ENCODE peak calls at places on chromosomes 4 and X, in six cellular contexts. One of them, this sample, is unnamed.

GRCh38 chr4:141348589-141348988 is 127.9 kb downstream of the ZNF330 start:
- DNase-seq in choroid plexus epithelial cell: no peak
- DNase-seq in GM12865: no peak
- DNase-seq in HL-60: no peak
- DNase-seq in Caco-2: no peak
- DNase-seq in suprapubic skin: no peak
- DNase-seq in this sample: no peak

GRCh38 chr4:80335554-80336358 is at the start of gene CFAP299:
- DNase-seq in choroid plexus epithelial cell: peak; percentile 84
- DNase-seq in GM12865: peak; percentile 83
- DNase-seq in HL-60: peak; percentile 8
- DNase-seq in Caco-2: peak; percentile 85
- DNase-seq in suprapubic skin: peak; percentile 75
- DNase-seq in this sample: peak; percentile 56

GRCh38 chr4:145679520-145679919 is 426 bp upstream of the C4orf51 start:
- DNase-seq in choroid plexus epithelial cell: peak; percentile 80
- DNase-seq in GM12865: no peak
- DNase-seq in HL-60: no peak
- DNase-seq in Caco-2: no peak
- DNase-seq in suprapubic skin: no peak
- DNase-seq in this sample: no peak

GRCh38 chr4:123524958-123525628 is 128.5 kb downstream of the SPRY1 start:
- DNase-seq in choroid plexus epithelial cell: peak; percentile 47
- DNase-seq in GM12865: no peak
- DNase-seq in HL-60: no peak
- DNase-seq in Caco-2: peak; percentile 21
- DNase-seq in suprapubic skin: no peak
- DNase-seq in this sample: no peak

GRCh38 chr4:56040842-56041241 is 92.1 kb downstream of the CEP135 start:
- DNase-seq in choroid plexus epithelial cell: no peak
- DNase-seq in GM12865: no peak
- DNase-seq in HL-60: no peak
- DNase-seq in Caco-2: no peak
- DNase-seq in suprapubic skin: no peak
- DNase-seq in this sample: no peak

GRCh38 chr4:159655547-159655946 is 552.7 kb downstream of the RAPGEF2 start:
- DNase-seq in choroid plexus epithelial cell: peak; percentile 93
- DNase-seq in GM12865: no peak
- DNase-seq in HL-60: no peak
- DNase-seq in Caco-2: no peak
- DNase-seq in suprapubic skin: no peak
- DNase-seq in this sample: no peak

GRCh38 chrX:30620980-30621716 is 32.1 kb upstream of the GK start:
- DNase-seq in choroid plexus epithelial cell: peak; percentile 92
- DNase-seq in GM12865: no peak
- DNase-seq in HL-60: no peak
- DNase-seq in Caco-2: no peak
- DNase-seq in suprapubic skin: no peak
- DNase-seq in this sample: no peak

GRCh38 chr4:121484633-121485032 is 103.8 kb upstream of the QRFPR start:
- DNase-seq in choroid plexus epithelial cell: peak; percentile 86
- DNase-seq in GM12865: peak; percentile 58
- DNase-seq in HL-60: no peak
- DNase-seq in Caco-2: peak; percentile 40
- DNase-seq in suprapubic skin: no peak
- DNase-seq in this sample: no peak

GRCh38 chr4:68297137-68297536 is 51.6 kb upstream of the TMPRSS11B start:
- DNase-seq in choroid plexus epithelial cell: no peak
- DNase-seq in GM12865: no peak
- DNase-seq in HL-60: no peak
- DNase-seq in Caco-2: no peak
- DNase-seq in suprapubic skin: no peak
- DNase-seq in this sample: no peak

GRCh38 chr4:12724520-12724919 is 759.6 kb downstream of the RAB28 start:
- DNase-seq in choroid plexus epithelial cell: peak; percentile 26
- DNase-seq in GM12865: peak; percentile 9
- DNase-seq in HL-60: no peak
- DNase-seq in Caco-2: peak; percentile 28
- DNase-seq in suprapubic skin: no peak
- DNase-seq in this sample: no peak

GRCh38 chr4:127686656-127687055 is 43.5 kb upstream of the SLC25A31 start:
- DNase-seq in choroid plexus epithelial cell: peak; percentile 47
- DNase-seq in GM12865: no peak
- DNase-seq in HL-60: no peak
- DNase-seq in Caco-2: no peak
- DNase-seq in suprapubic skin: no peak
- DNase-seq in this sample: no peak

DNA sequence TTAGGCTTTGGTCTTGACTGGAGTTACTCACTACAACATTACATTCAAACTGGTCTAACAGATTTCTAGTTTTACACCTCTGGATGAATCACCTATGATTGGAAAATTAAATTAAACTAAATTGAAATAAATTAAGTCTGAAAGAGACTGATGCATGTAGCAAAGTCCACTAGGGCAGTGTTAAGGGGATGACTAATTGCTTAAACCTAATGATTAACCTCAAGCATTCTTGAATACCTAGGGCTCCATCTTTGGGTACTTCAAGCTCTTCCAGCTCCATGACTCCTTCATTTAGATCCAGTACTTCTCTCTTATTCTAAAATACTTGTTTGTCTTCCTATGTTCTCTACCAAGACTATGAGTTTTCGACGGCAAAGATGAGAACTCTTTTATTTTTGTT is 86.8 kb downstream of the SH2D1A start:
- DNase-seq in choroid plexus epithelial cell: no peak
- DNase-seq in GM12865: no peak
- DNase-seq in HL-60: no peak
- DNase-seq in Caco-2: no peak
- DNase-seq in suprapubic skin: no peak
- DNase-seq in this sample: no peak
- TF ChIP-seq CTCF in choroid plexus epithelial cell: no peak
- TF ChIP-seq CTCF in GM12865: no peak
- TF ChIP-seq CTCF in HL-60: no peak
- TF ChIP-seq CTCF in Caco-2: no peak
- TF ChIP-seq CTCF in suprapubic skin: no peak
- TF ChIP-seq CTCF in this sample: no peak

DNA sequence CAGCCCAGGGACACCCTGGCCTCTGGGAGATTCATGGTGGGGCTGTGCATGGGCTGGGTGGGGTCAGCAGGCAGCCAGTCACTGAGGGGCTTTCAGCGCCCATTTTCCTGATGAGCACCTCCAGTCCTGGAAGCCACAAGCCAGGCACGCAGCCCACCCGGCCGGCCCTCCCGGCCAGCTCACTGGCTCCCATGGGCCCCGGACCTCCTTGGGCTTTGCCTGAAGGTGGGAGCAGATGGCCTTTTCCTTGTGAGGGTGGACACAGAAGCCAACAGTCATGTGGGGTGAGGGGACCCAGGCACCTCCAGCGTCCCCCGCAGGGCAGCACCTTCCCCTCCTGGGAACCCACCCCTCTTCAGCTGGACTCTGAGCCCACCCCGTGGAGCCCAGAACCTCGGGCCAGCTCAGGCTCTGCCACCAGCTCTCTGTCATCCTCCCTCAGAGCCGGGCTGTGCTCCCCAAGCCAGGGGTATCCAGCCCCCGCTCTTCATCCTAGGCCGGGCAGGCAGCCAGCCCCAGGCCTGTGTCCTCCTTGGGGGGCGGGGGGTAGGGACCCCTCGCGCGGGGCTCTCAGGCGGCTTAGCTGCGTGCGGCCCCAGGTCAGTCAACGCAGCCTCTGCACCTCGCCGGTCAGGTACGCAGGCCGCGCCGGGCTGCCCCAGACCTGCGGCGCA is 798 bp upstream of the FGFR3 start:
- DNase-seq in choroid plexus epithelial cell: no peak
- DNase-seq in GM12865: no peak
- DNase-seq in HL-60: no peak
- DNase-seq in Caco-2: no peak
- DNase-seq in suprapubic skin: no peak
- DNase-seq in this sample: no peak
- H3K4me3 ChIP-seq in choroid plexus epithelial cell: no peak overlapping the region
- H3K4me3 ChIP-seq in GM12865: no peak overlapping the region
- H3K4me3 ChIP-seq in HL-60: no peak overlapping the region
- H3K4me3 ChIP-seq in Caco-2: peak overlapping the region; percentile 45
- H3K4me3 ChIP-seq in suprapubic skin: peak overlapping the region; percentile 70
- H3K4me3 ChIP-seq in this sample: no peak overlapping the region

GRCh38 chrX:53013291-53013690 is 35.3 kb upstream of the GPR173 start:
- DNase-seq in choroid plexus epithelial cell: no peak
- DNase-seq in GM12865: no peak
- DNase-seq in HL-60: no peak
- DNase-seq in Caco-2: no peak
- DNase-seq in suprapubic skin: no peak
- DNase-seq in this sample: no peak
- TF ChIP-seq CTCF in choroid plexus epithelial cell: no peak
- TF ChIP-seq CTCF in GM12865: no peak
- TF ChIP-seq CTCF in HL-60: no peak
- TF ChIP-seq CTCF in Caco-2: no peak
- TF ChIP-seq CTCF in suprapubic skin: no peak
- TF ChIP-seq CTCF in this sample: no peak

DNA sequence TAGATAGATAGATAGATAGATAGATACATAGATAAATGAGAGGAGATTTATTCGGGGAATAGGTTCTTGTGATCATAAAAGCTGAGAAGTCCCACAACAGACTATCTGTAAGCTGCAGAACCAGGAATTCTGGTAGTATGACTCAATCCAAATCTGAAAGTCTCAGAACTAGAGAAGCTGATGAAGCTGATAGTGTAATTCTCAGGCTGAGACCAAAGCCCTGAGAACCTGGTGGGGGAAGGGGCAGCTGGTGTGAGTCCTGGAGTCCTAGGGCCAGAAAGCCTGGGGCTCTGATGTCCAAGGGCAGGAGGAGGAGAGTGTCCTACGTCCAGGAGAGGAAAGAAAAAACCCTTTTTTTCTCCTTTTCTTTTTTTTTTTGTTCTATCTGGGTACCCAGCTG is 8.0 kb upstream of the BANK1 start:
- DNase-seq in choroid plexus epithelial cell: peak; percentile 21
- DNase-seq in GM12865: no peak
- DNase-seq in HL-60: no peak
- DNase-seq in Caco-2: no peak
- DNase-seq in suprapubic skin: no peak
- DNase-seq in this sample: no peak
- H3K4me3 ChIP-seq in choroid plexus epithelial cell: no peak overlapping the region
- H3K4me3 ChIP-seq in GM12865: no peak overlapping the region
- H3K4me3 ChIP-seq in HL-60: no peak overlapping the region
- H3K4me3 ChIP-seq in Caco-2: no peak overlapping the region
- H3K4me3 ChIP-seq in suprapubic skin: no peak overlapping the region
- H3K4me3 ChIP-seq in this sample: no peak overlapping the region

GRCh38 chr4:39441593-39441992 is 17.1 kb downstream of the RPL9 start:
- DNase-seq in choroid plexus epithelial cell: no peak
- DNase-seq in GM12865: no peak
- DNase-seq in HL-60: no peak
- DNase-seq in Caco-2: no peak
- DNase-seq in suprapubic skin: no peak
- DNase-seq in this sample: no peak

GRCh38 chr4:39433878-39434492 is 24.7 kb downstream of the RPL9 start:
- DNase-seq in choroid plexus epithelial cell: no peak
- DNase-seq in GM12865: no peak
- DNase-seq in HL-60: no peak
- DNase-seq in Caco-2: no peak
- DNase-seq in suprapubic skin: no peak
- DNase-seq in this sample: no peak

DNA sequence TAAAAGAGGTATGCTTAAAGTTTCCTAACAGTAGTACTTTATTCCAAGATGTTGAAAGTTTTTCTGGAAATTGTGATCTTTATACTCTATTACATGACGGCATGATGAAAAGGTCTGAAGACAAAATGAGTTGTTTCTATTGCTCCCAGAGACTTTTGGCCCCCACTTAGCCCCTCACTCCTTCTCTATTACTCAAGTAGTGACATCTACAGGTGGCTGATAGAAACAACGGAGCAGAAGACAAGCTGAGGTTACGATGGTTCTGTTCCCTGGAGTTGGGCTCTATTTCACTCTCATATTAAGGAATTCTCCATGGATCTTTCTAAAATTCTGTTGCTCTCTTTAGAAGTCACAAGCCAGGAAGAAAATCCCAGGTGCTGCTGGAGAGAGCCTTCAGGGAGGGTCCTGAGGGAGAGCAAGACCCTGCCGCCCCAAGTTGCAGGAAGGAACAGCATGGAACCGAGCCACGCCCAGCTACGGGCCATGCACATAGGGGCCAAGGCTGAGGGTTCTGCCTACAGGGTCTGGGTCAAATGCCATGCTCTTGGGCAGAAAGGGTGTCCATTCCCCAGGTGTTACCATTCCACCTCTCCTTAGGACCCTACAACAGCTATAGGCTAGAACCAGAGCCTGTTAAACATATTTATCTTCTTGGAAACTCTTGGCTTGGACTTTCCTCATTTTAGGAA is 22.7 kb downstream of the RPL9 start:
- DNase-seq in choroid plexus epithelial cell: peak; percentile 22
- DNase-seq in GM12865: no peak
- DNase-seq in HL-60: no peak
- DNase-seq in Caco-2: no peak
- DNase-seq in suprapubic skin: no peak
- DNase-seq in this sample: no peak
- TF ChIP-seq CTCF in choroid plexus epithelial cell: peak; percentile 47
- TF ChIP-seq CTCF in GM12865: peak; percentile 6
- TF ChIP-seq CTCF in HL-60: no peak
- TF ChIP-seq CTCF in Caco-2: peak; percentile 54
- TF ChIP-seq CTCF in suprapubic skin: no peak
- TF ChIP-seq CTCF in this sample: no peak

GRCh38 chrX:119693032-119693995 is at the start of gene SEPTIN6:
- DNase-seq in choroid plexus epithelial cell: peak; percentile 72
- DNase-seq in GM12865: peak; percentile 94
- DNase-seq in HL-60: peak; percentile 61
- DNase-seq in Caco-2: peak; percentile 68
- DNase-seq in suprapubic skin: peak; percentile 80
- DNase-seq in this sample: peak; percentile 61

GRCh38 chrX:119695535-119696050 is 2.6 kb upstream of the SEPTIN6 start:
- DNase-seq in choroid plexus epithelial cell: no peak
- DNase-seq in GM12865: no peak
- DNase-seq in HL-60: no peak
- DNase-seq in Caco-2: no peak
- DNase-seq in suprapubic skin: no peak
- DNase-seq in this sample: no peak

GRCh38 chrX:119694601-119695534 is 1.9 kb upstream of the SEPTIN6 start:
- DNase-seq in choroid plexus epithelial cell: no peak
- DNase-seq in GM12865: no peak
- DNase-seq in HL-60: no peak
- DNase-seq in Caco-2: no peak
- DNase-seq in suprapubic skin: no peak
- DNase-seq in this sample: no peak

GRCh38 chrX:119692241-119693031 is 532 bp downstream of the SEPTIN6 start:
- DNase-seq in choroid plexus epithelial cell: peak; percentile 46
- DNase-seq in GM12865: peak; percentile 64
- DNase-seq in HL-60: peak; percentile 37
- DNase-seq in Caco-2: peak; percentile 42
- DNase-seq in suprapubic skin: no peak
- DNase-seq in this sample: no peak

GRCh38 chrX:119693996-119694451 is 1.1 kb upstream of the SEPTIN6 start:
- DNase-seq in choroid plexus epithelial cell: no peak
- DNase-seq in GM12865: no peak
- DNase-seq in HL-60: no peak
- DNase-seq in Caco-2: no peak
- DNase-seq in suprapubic skin: peak; percentile 37
- DNase-seq in this sample: no peak
- H3K4me3 ChIP-seq in choroid plexus epithelial cell: no peak overlapping the region
- H3K4me3 ChIP-seq in GM12865: peak overlapping the region; percentile 82
- H3K4me3 ChIP-seq in HL-60: no peak overlapping the region
- H3K4me3 ChIP-seq in Caco-2: no peak overlapping the region
- H3K4me3 ChIP-seq in suprapubic skin: peak overlapping the region; percentile 74
- H3K4me3 ChIP-seq in this sample: peak overlapping the region; percentile 80

This sample was measured in GM12864.